ENCODE peak calls at places on chromosomes 6 and 20, in five cellular contexts. P, B, E, K and O are unnamed samples.

GRCh38 chr6:36727491-36728021 is 29.9 kb downstream of the RAB44 start:
- DNase-seq in P (no peak), B (no peak), E (peak; percentile 29), K (no peak), O (no peak)

GRCh38 chr6:7115452-7116223 is 7.9 kb downstream of the RREB1 start:
- DNase-seq in P (no peak), B (no peak), E (no peak), K (no peak), O (no peak)

GRCh38 chr6:159726196-159726917 is 949 bp upstream of the WTAP start:
- DNase-seq in P (no peak), B (no peak), E (no peak), K (no peak), O (no peak)

GRCh38 chr6:136365781-136366354 is 76.2 kb upstream of the BCLAF1 start:
- DNase-seq in P (peak; percentile 34), B (no peak), E (peak; percentile 4), K (peak; percentile 3), O (peak; percentile 65)

GRCh38 chr6:30646450-30647038 is 389 bp upstream of the C6orf136 start:
- DNase-seq in P (peak; percentile 95), B (peak; percentile 93), E (no peak), K (no peak), O (peak; percentile 98)

GRCh38 chr6:11035961-11036360 is 8.1 kb downstream of the ELOVL2 start:
- DNase-seq in P (no peak), B (no peak), E (no peak), K (no peak), O (no peak)

GRCh38 chr6:134938896-134939295 is 11.0 kb downstream of the ALDH8A1 start:
- DNase-seq in P (no peak), B (no peak), E (peak; percentile 72), K (no peak), O (no peak)

GRCh38 chr20:43096471-43096870 is 93.2 kb downstream of the PTPRT start:
- DNase-seq in P (no peak), B (no peak), E (no peak), K (no peak), O (no peak)

GRCh38 chr6:25889877-25890853 is 16.1 kb upstream of the SLC17A3 start:
- DNase-seq in P (no peak), B (no peak), E (peak; percentile 17), K (no peak), O (no peak)

GRCh38 chr6:157761331-157761921 is 61.6 kb upstream of the SNX9 start:
- DNase-seq in P (no peak), B (no peak), E (peak; percentile 76), K (no peak), O (no peak)

GRCh38 chr20:64057628-64058498 is 5.1 kb upstream of the TCEA2 start:
- DNase-seq in P (peak; percentile 81), B (peak; percentile 62), E (peak; percentile 40), K (no peak), O (peak; percentile 82)

GRCh38 chr20:20938599-20938998 is 167.6 kb downstream of the LINC00237 start:
- DNase-seq in P (no peak), B (no peak), E (no peak), K (no peak), O (no peak)

GRCh38 chr20:63738687-63739128 is 868 bp upstream of the SLC2A4RG start:
- DNase-seq in P (peak; percentile 80), B (peak; percentile 68), E (no peak), K (no peak), O (peak; percentile 83)

GRCh38 chr6:42017021-42017643 is 33.2 kb upstream of the TAF8 start:
- DNase-seq in P (no peak), B (no peak), E (peak; percentile 90), K (no peak), O (no peak)

GRCh38 chr6:126661646-126662045 is 321.7 kb downstream of the CENPW start:
- DNase-seq in P (no peak), B (no peak), E (peak; percentile 87), K (no peak), O (no peak)

DNA sequence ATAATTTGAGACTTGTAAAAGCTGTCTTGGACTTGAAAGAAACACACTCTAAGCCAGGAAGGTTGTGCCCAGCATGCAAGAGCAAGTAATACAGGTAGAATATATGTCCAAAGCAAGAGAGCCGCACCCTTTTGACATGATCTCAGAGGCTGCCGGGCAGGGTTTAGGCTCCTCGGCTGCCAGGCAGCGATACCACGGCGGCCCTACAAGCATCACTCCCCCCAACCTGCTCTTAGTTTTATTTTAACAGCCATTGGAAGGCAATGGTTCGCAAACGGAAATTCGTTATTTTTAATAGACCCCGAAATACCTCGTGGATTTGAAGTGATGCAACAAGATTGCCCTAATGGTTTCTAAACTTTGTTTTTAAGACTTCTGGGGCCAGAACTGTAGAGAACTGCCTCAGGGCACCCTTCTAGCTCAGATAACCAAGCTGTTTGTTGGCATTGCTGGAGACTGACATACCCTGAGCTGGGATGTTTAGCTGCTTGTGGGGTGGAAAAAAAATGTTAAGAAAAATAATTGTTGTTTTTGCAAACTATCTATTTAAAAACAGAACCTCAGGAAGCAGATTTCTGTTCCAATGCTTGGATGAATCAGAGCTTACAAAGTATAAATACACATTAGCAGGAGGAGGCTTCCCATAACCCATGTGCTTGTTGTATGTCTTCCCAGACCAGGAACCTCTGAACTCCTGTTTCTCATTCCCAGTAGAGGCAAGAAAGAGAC is 39.0 kb downstream of the JAG1 start:
- DNase-seq in P (no peak), B (no peak), E (peak; percentile 92), K (no peak), O (no peak)
- H3K4me1 ChIP-seq in P (peaks cover 32% of the 10 kb centered on the region), B (no peaks in the 10 kb centered on the region), E (peaks cover 24% of the 10 kb centered on the region), K (peaks cover 74% of the 10 kb centered on the region), O (peaks cover 14% of the 10 kb centered on the region)

DNA sequence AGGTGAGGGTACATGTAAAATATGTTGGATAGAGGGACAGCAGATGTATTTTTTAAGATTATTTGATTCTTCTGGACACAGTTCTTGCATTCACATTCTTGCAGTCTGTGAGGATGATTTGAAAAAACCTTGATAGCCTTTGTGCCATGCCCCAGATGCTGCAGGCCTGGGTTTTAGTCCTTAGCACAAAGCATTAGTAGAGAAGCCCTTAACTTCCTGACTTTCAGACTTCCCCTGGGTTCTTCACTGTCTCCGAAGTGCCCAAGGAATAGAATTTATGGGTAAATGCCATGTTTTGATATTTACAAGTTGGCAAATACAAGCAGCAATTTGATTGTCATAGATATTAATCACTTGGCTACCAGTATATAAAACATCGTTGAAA is 67.6 kb upstream of the SUPT3H start:
- DNase-seq in P (no peak), B (no peak), E (peak; percentile 35), K (no peak), O (no peak)
- H3K27ac ChIP-seq in P (peak overlapping the region; percentile 76), B (peak overlapping the region; percentile 33), E (peak overlapping the region; percentile 94), K (peak overlapping the region; percentile 61), O (peak overlapping the region; percentile 18)

GRCh38 chr20:49285233-49285668 is 7.4 kb upstream of the ZNFX1 start:
- DNase-seq in P (no peak), B (no peak), E (no peak), K (no peak), O (no peak)
- H3K9me3 ChIP-seq in P (peaks cover 25% of the 10 kb centered on the region), B (peaks cover 21% of the 10 kb centered on the region), E (peaks cover 27% of the 10 kb centered on the region), K (peaks cover 75% of the 10 kb centered on the region), O (peaks cover 45% of the 10 kb centered on the region)

GRCh38 chr20:33840759-33841438 is 29.8 kb downstream of the CHMP4B start:
- DNase-seq in P (no peak), B (no peak), E (no peak), K (no peak), O (no peak)
- H3K4me1 ChIP-seq in P (peaks cover 81% of the 10 kb centered on the region), B (peaks cover 5% of the 10 kb centered on the region), E (peaks cover 14% of the 10 kb centered on the region), K (peaks cover 71% of the 10 kb centered on the region), O (no peaks in the 10 kb centered on the region)

DNA sequence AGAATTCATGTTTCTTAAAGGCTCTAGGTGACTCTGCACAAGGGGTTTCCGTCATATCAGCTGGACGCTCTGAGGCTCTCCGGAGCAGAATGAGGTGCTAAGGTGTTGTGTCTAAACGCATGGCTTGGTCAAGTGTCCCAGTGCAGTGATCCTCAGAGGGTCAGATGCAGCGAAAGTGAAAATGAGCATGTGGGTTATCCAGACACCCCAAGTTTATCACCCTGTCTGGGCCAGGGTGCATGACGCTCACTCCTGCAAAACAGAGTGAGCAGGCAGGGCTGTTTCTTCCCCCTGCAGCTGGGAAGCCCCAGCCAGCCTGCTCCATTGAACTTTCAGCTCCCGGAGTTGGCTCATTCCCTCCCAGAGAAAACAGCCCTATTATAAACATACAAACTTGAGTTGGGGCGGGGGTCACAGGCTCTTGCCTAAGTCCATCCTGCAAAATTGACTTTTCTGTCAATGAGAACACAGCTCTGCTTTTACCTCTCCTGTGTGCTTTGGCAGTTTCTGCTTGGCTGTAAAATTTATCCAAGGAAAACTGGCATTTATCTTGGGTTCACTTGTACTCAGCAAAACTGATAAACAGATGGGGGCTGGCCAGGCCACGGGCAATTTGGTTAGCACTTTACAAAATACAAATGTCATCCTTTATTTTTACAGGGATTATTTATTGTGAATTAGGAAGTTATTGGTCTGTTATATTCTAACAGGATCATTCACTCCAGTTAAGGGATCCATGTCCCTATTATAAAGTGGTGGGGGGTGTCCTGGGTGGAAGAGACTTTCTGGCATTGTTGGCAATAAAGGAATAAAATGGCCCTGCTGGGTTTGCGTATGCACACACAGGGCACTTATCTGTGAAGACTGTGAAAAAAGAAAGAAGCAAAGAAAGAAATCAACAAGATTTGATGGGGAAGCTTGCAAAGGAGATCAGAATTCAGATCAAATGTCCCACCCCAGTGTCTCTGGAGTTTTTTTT is 154.9 kb downstream of the FOXA2 start:
- DNase-seq in P (no peak), B (no peak), E (no peak), K (no peak), O (no peak)
- H3K27ac ChIP-seq in P (no peak overlapping the region), B (no peak overlapping the region), E (no peak overlapping the region), K (no peak overlapping the region), O (no peak overlapping the region)

DNA sequence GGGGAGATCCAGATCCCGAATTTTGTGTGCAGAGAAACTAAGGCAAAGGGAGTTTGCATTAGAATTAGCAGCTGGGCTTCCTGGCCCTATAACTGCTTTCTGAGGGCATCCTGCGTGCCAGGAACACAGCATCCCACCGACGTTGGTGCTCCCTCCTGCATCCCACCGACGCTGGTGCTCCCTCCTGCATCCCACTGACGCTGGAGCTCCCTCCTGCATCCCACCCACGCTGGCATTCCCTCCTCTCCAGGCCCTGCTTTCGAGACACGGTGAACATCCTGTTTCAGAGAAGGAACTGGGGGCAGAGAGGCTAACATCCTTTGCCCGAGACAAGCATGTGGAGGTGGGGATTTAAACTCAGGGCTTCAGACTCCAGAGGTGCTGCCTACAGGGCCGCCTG is 44.4 kb downstream of the DACT2 start:
- DNase-seq in P (no peak), B (no peak), E (no peak), K (no peak), O (no peak)
- H3K9me3 ChIP-seq in P (no peaks in the 10 kb centered on the region), B (no peaks in the 10 kb centered on the region), E (peaks cover 67% of the 10 kb centered on the region), K (no peaks in the 10 kb centered on the region), O (no peaks in the 10 kb centered on the region)

GRCh38 chr20:5177071-5177470 is 50.3 kb downstream of the CDS2 start:
- DNase-seq in P (no peak), B (no peak), E (no peak), K (no peak), O (no peak)
- H3K4me1 ChIP-seq in P (peaks cover under 1% of the 10 kb centered on the region), B (no peaks in the 10 kb centered on the region), E (peaks cover 5% of the 10 kb centered on the region), K (peaks cover 3% of the 10 kb centered on the region), O (no peaks in the 10 kb centered on the region)

DNA sequence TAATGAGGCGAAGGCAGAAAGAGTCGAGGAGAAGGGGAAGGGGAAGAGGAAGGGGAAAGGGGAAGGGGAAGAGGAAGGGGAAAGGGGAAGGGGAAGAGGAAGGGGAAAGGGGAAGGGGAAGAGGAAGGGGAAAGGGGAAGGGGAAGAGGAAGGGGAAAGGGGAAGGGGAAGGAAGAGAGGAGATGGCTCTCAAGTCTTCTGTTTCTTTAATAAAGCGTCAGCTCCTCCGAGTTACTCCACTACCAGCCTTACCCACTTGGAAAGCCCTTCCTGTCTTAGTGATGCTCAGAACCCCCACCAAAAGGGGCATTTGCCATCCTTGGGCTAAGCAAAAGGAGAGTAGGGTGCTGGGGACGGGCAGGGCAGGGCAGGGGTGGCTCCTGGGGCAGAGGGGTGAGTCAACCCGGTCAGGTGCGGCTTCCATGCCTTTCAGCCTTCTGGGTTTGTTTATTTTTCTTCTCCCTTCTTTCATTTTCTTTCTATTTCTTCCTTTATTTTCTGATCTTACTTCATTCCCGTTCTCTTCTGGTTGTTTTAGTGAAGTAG is 476 bp upstream of the CLIC5 start:
- DNase-seq in P (no peak), B (no peak), E (no peak), K (no peak), O (no peak)
- H3K27ac ChIP-seq in P (peak overlapping the region; percentile 73), B (no peak overlapping the region), E (no peak overlapping the region), K (no peak overlapping the region), O (peak overlapping the region; percentile 92)